ENCODE peak calls at places on chromosomes 3 and 15, in seven cellular contexts. P is AG20443; F is GM23338; W is NCI-H1092; B is activated T-helper 1 cell treated with anti-CD3 and anti-CD28 coated beads, Interleukin-2, amount 50 U/mL, for 16 hours; G is GM04504; T is GM20000. X is an unnamed sample.
A peak's percentile ranks its signal among the peaks of the same experiment; 100 is the strongest.

GRCh38 chr15:99295840-99296239 is 44.6 kb downstream of the LRRC28 start:
- DNase-seq in B (no peak), P (no peak), G (no peak), F (no peak), T (no peak), W (no peak), X (no peak)

GRCh38 chr15:42066764-42067415 is 27.5 kb downstream of the PLA2G4D start:
- DNase-seq in T (no peak), G (no peak), B (no peak), F (no peak), P (no peak), W (no peak), X (no peak)

GRCh38 chr15:48400086-48400485 is 68.9 kb downstream of the DUT start:
- DNase-seq in B (no peak), P (peak; percentile 55), F (no peak), G (no peak), T (no peak), W (no peak), X (no peak)

GRCh38 chr3:172717493-172718088 is 6.7 kb upstream of the NCEH1 start:
- DNase-seq in G (no peak), B (no peak), T (no peak), W (no peak), P (peak; percentile 29), F (no peak), X (no peak)

GRCh38 chr3:10786640-10787039 is 29.4 kb upstream of the SLC6A11 start:
- DNase-seq in G (no peak), F (no peak), B (no peak), P (no peak), W (no peak), T (no peak), X (no peak)

GRCh38 chr3:134754768-134755559 is 40.1 kb upstream of the EPHB1 start:
- DNase-seq in F (peak; percentile 76), W (no peak), G (peak; percentile 29), T (peak; percentile 60), P (peak; percentile 85), B (no peak), X (no peak)

GRCh38 chr3:115806501-115806900 is 183.2 kb downstream of the GAP43 start:
- DNase-seq in B (no peak), W (no peak), P (no peak), G (no peak), F (no peak), T (no peak), X (no peak)

GRCh38 chr15:72222433-72222832 is 8.6 kb downstream of the PKM start:
- DNase-seq in B (no peak), W (no peak), T (no peak), G (no peak), F (no peak), P (peak; percentile 70), X (no peak)

GRCh38 chr15:70066422-70066821 is 31.3 kb downstream of the TLE3 start:
- DNase-seq in T (no peak), B (no peak), G (no peak), F (no peak), P (no peak), W (no peak), X (no peak)

GRCh38 chr15:74006774-74007639 is 12.5 kb downstream of the PML start:
- DNase-seq in G (no peak), B (no peak), W (no peak), P (no peak), F (no peak), T (peak; percentile 53), X (no peak)

GRCh38 chr3:157844770-157845522 is 261.3 kb downstream of the SHOX2 start:
- DNase-seq in F (no peak), W (no peak), G (peak; percentile 50), B (no peak), T (no peak), P (no peak), X (no peak)

GRCh38 chr15:78340243-78341056 is at the start of gene CRABP1:
- DNase-seq in F (peak; percentile 86), B (no peak), T (no peak), P (no peak), W (no peak), G (no peak), X (no peak)

GRCh38 chr3:57464801-57465200 is 79.3 kb downstream of the DNAH12 start:
- DNase-seq in G (no peak), B (no peak), W (no peak), T (no peak), P (no peak), F (peak; percentile 13), X (no peak)

GRCh38 chr15:49876401-49877038 is 242.5 kb downstream of the ATP8B4 start:
- DNase-seq in T (no peak), P (no peak), B (no peak), G (no peak), W (no peak), F (peak; percentile 86), X (no peak)

GRCh38 chr3:189629803-189630455 is 1.3 kb upstream of the TP63 start:
- DNase-seq in B (no peak), G (peak; percentile 9), F (no peak), P (peak; percentile 53), W (no peak), T (no peak), X (no peak)

GRCh38 chr3:143171141-143171651 is 51.6 kb downstream of the CHST2 start:
- DNase-seq in P (no peak), T (peak; percentile 64), F (no peak), G (no peak), B (no peak), W (no peak), X (no peak)

GRCh38 chr3:32484437-32484836 is 18.2 kb downstream of the CMTM6 start:
- DNase-seq in F (no peak), W (no peak), P (no peak), G (no peak), T (no peak), B (no peak), X (no peak)

GRCh38 chr3:22734207-22734606 is 468.9 kb upstream of the UBE2E2 start:
- DNase-seq in F (no peak), G (no peak), P (no peak), W (no peak), B (no peak), T (no peak), X (no peak)

GRCh38 chr15:65903296-65904073 is 34.2 kb downstream of the RAB11A start:
- DNase-seq in B (no peak), F (no peak), T (no peak), G (no peak), W (no peak), P (no peak), X (no peak)

GRCh38 chr3:170815340-170815739 is 54.7 kb downstream of the RPL22L1 start:
- DNase-seq in T (no peak), B (no peak), G (no peak), W (peak; percentile 53), P (no peak), F (peak; percentile 86), X (no peak)

GRCh38 chr3:127597020-127597771 is 1.0 kb upstream of the MCM2 start:
- DNase-seq in P (no peak), F (no peak), B (no peak), T (no peak), W (no peak), G (no peak), X (no peak)

GRCh38 chr3:188268336-188268735 is 114.4 kb downstream of the LPP start:
- DNase-seq in W (no peak), P (no peak), F (no peak), B (no peak), G (no peak), T (no peak), X (no peak)

GRCh38 chr3:124928333-124929202 is 6.0 kb downstream of the MUC13 start:
- DNase-seq in F (peak; percentile 81), W (peak; percentile 30), B (peak; percentile 18), T (peak; percentile 45), G (peak; percentile 37), P (peak; percentile 56), X (peak; percentile 39)

GRCh38 chr15:23052522-23052921 is 13.2 kb upstream of the TUBGCP5 start:
- DNase-seq in B (no peak), W (no peak), T (no peak), P (no peak), G (no peak), F (no peak), X (no peak)

GRCh38 chr3:85586018-85586417 is 627.2 kb downstream of the CADM2 start:
- DNase-seq in F (peak; percentile 8), B (no peak), T (no peak), G (no peak), P (no peak), W (no peak), X (no peak)

X was measured in activated CD4-positive, alpha-beta T cell treated with anti-CD3 and anti-CD28 coated beads, Interleukin-2, amount 50 U/mL, for 24 hours.